ENCODE peak calls at places on chromosomes 6 and 20, in ten cellular contexts. K is CD4-positive, alpha-beta T cell; Y is NCI-H1105; W is stimulated activated CD4-positive, alpha-beta T cell treated with anti-CD3 and anti-CD28 coated beads, Interleukin-15, amount 100 ng/mL, for 1 hour; D is endothelial cell; H is stromal cell of bone marrow; U is Right ventricle myocardium superior; S is bronchial epithelial cell; R is activated effector memory CD4-positive, alpha-beta T cell treated with anti-CD3 and anti-CD28 coated beads, Interleukin-2, amount 50 U/mL, for 16 hours; A is C1 segment of cervical spinal cord. Z is an unnamed sample.

GRCh38 chr6:53214172-53214571 is 65.5 kb upstream of the GCM1 start:
- DNase-seq in K (no peak), Y (no peak), W (no peak), D (no peak), H (no peak), U (no peak), S (no peak), R (no peak), A (no peak), Z (no peak)

GRCh38 chr6:26487466-26487865 is 12.6 kb upstream of the BTN1A1 start:
- DNase-seq in K (no peak), Y (no peak), W (no peak), D (no peak), H (no peak), U (no peak), S (no peak), R (no peak), A (no peak), Z (no peak)

GRCh38 chr6:112441607-112442006 is 94.5 kb downstream of the RFPL4B start:
- DNase-seq in K (no peak), Y (no peak), W (no peak), D (no peak), H (no peak), U (no peak), S (no peak), R (no peak), A (no peak), Z (no peak)

GRCh38 chr6:160438481-160438880 is 90.3 kb downstream of the SLC22A3 start:
- DNase-seq in K (no peak), Y (no peak), W (no peak), D (no peak), H (no peak), U (no peak), S (no peak), R (no peak), A (no peak), Z (no peak)

GRCh38 chr20:50286609-50287008 is 96.0 kb downstream of the CEBPB start:
- DNase-seq in K (no peak), Y (no peak), W (no peak), D (no peak), H (peak; percentile 79), U (peak; percentile 70), S (peak; percentile 81), R (no peak), A (no peak), Z (peak; percentile 50)

GRCh38 chr6:154848580-154848979 is 115.4 kb downstream of the SCAF8 start:
- DNase-seq in K (no peak), Y (peak; percentile 72), W (no peak), D (no peak), H (no peak), U (no peak), S (no peak), R (no peak), A (no peak), Z (no peak)

GRCh38 chr20:50151034-50151743 is 2.3 kb downstream of the PEDS1 start:
- DNase-seq in K (no peak), Y (no peak), W (no peak), D (no peak), H (no peak), U (no peak), S (peak; percentile 83), R (no peak), A (no peak), Z (no peak)

GRCh38 chr20:14407336-14407735 is 69.9 kb upstream of the FLRT3 start:
- DNase-seq in K (no peak), Y (no peak), W (no peak), D (no peak), H (no peak), U (no peak), S (no peak), R (no peak), A (no peak), Z (no peak)

GRCh38 chr20:58544891-58545290 is 29.7 kb upstream of the APCDD1L start:
- DNase-seq in K (no peak), Y (no peak), W (no peak), D (no peak), H (no peak), U (no peak), S (no peak), R (no peak), A (no peak), Z (no peak)